ENCODE peak calls at places on chromosomes 1 and 21, in six cellular contexts. One of them, this sample, is unnamed.

GRCh38 chr1:233289676-233290075 is 5.8 kb downstream of the PCNX2 start:
- DNase-seq in CD4-positive, alpha-beta T cell: no peak
- DNase-seq in uterus: no peak
- DNase-seq in stimulated activated CD4-positive, alpha-beta T cell treated with anti-CD3 and anti-CD28 coated beads, Interleukin-1b, Interleukin-23, amount 100 ng/mL, for 4 hours: no peak
- DNase-seq in activated naive CD4-positive, alpha-beta T cell treated with anti-CD3 and anti-CD28 coated beads, Interleukin-2, amount 50 U/mL, for 72 hours: no peak
- DNase-seq in skeletal muscle cell: no peak
- DNase-seq in this sample: no peak

GRCh38 chr1:109864960-109865611 is 45.6 kb upstream of the CSF1 start:
- DNase-seq in CD4-positive, alpha-beta T cell: no peak
- DNase-seq in stimulated activated CD4-positive, alpha-beta T cell treated with anti-CD3 and anti-CD28 coated beads, Interleukin-1b, Interleukin-23, amount 100 ng/mL, for 4 hours: no peak
- DNase-seq in activated naive CD4-positive, alpha-beta T cell treated with anti-CD3 and anti-CD28 coated beads, Interleukin-2, amount 50 U/mL, for 72 hours: no peak
- DNase-seq in uterus: peak; percentile 64
- DNase-seq in skeletal muscle cell: peak; percentile 62
- DNase-seq in this sample: no peak

GRCh38 chr1:169109561-169110134 is 3.2 kb downstream of the ATP1B1 start:
- DNase-seq in uterus: peak; percentile 79
- DNase-seq in activated naive CD4-positive, alpha-beta T cell treated with anti-CD3 and anti-CD28 coated beads, Interleukin-2, amount 50 U/mL, for 72 hours: no peak
- DNase-seq in stimulated activated CD4-positive, alpha-beta T cell treated with anti-CD3 and anti-CD28 coated beads, Interleukin-1b, Interleukin-23, amount 100 ng/mL, for 4 hours: no peak
- DNase-seq in skeletal muscle cell: no peak
- DNase-seq in CD4-positive, alpha-beta T cell: no peak
- DNase-seq in this sample: no peak

GRCh38 chr21:15400905-15401304 is 328.9 kb upstream of the USP25 start:
- DNase-seq in skeletal muscle cell: no peak
- DNase-seq in CD4-positive, alpha-beta T cell: no peak
- DNase-seq in activated naive CD4-positive, alpha-beta T cell treated with anti-CD3 and anti-CD28 coated beads, Interleukin-2, amount 50 U/mL, for 72 hours: no peak
- DNase-seq in stimulated activated CD4-positive, alpha-beta T cell treated with anti-CD3 and anti-CD28 coated beads, Interleukin-1b, Interleukin-23, amount 100 ng/mL, for 4 hours: no peak
- DNase-seq in uterus: no peak
- DNase-seq in this sample: no peak

GRCh38 chr1:193183019-193183643 is 3.3 kb downstream of the B3GALT2 start:
- DNase-seq in CD4-positive, alpha-beta T cell: no peak
- DNase-seq in stimulated activated CD4-positive, alpha-beta T cell treated with anti-CD3 and anti-CD28 coated beads, Interleukin-1b, Interleukin-23, amount 100 ng/mL, for 4 hours: peak; percentile 24
- DNase-seq in activated naive CD4-positive, alpha-beta T cell treated with anti-CD3 and anti-CD28 coated beads, Interleukin-2, amount 50 U/mL, for 72 hours: peak; percentile 16
- DNase-seq in uterus: no peak
- DNase-seq in skeletal muscle cell: no peak
- DNase-seq in this sample: no peak

GRCh38 chr1:98932184-98932583 is 72.5 kb downstream of the PLPPR5 start:
- DNase-seq in stimulated activated CD4-positive, alpha-beta T cell treated with anti-CD3 and anti-CD28 coated beads, Interleukin-1b, Interleukin-23, amount 100 ng/mL, for 4 hours: no peak
- DNase-seq in skeletal muscle cell: no peak
- DNase-seq in uterus: no peak
- DNase-seq in activated naive CD4-positive, alpha-beta T cell treated with anti-CD3 and anti-CD28 coated beads, Interleukin-2, amount 50 U/mL, for 72 hours: no peak
- DNase-seq in CD4-positive, alpha-beta T cell: no peak
- DNase-seq in this sample: no peak

GRCh38 chr1:197469620-197470210 is 201.7 kb downstream of the CRB1 start:
- DNase-seq in uterus: no peak
- DNase-seq in stimulated activated CD4-positive, alpha-beta T cell treated with anti-CD3 and anti-CD28 coated beads, Interleukin-1b, Interleukin-23, amount 100 ng/mL, for 4 hours: no peak
- DNase-seq in skeletal muscle cell: no peak
- DNase-seq in activated naive CD4-positive, alpha-beta T cell treated with anti-CD3 and anti-CD28 coated beads, Interleukin-2, amount 50 U/mL, for 72 hours: no peak
- DNase-seq in CD4-positive, alpha-beta T cell: no peak
- DNase-seq in this sample: no peak

GRCh38 chr1:24294228-24294672 is 24.9 kb upstream of the GRHL3 start:
- DNase-seq in activated naive CD4-positive, alpha-beta T cell treated with anti-CD3 and anti-CD28 coated beads, Interleukin-2, amount 50 U/mL, for 72 hours: no peak
- DNase-seq in skeletal muscle cell: peak; percentile 96
- DNase-seq in stimulated activated CD4-positive, alpha-beta T cell treated with anti-CD3 and anti-CD28 coated beads, Interleukin-1b, Interleukin-23, amount 100 ng/mL, for 4 hours: no peak
- DNase-seq in CD4-positive, alpha-beta T cell: no peak
- DNase-seq in uterus: peak; percentile 88
- DNase-seq in this sample: no peak

GRCh38 chr1:154773551-154773950 is 96.5 kb downstream of the KCNN3 start:
- DNase-seq in CD4-positive, alpha-beta T cell: no peak
- DNase-seq in uterus: peak; percentile 14
- DNase-seq in stimulated activated CD4-positive, alpha-beta T cell treated with anti-CD3 and anti-CD28 coated beads, Interleukin-1b, Interleukin-23, amount 100 ng/mL, for 4 hours: no peak
- DNase-seq in skeletal muscle cell: no peak
- DNase-seq in activated naive CD4-positive, alpha-beta T cell treated with anti-CD3 and anti-CD28 coated beads, Interleukin-2, amount 50 U/mL, for 72 hours: no peak
- DNase-seq in this sample: no peak

GRCh38 chr1:163090321-163090945 is 21.3 kb downstream of the RGS4 start:
- DNase-seq in skeletal muscle cell: peak; percentile 48
- DNase-seq in activated naive CD4-positive, alpha-beta T cell treated with anti-CD3 and anti-CD28 coated beads, Interleukin-2, amount 50 U/mL, for 72 hours: no peak
- DNase-seq in CD4-positive, alpha-beta T cell: no peak
- DNase-seq in uterus: no peak
- DNase-seq in stimulated activated CD4-positive, alpha-beta T cell treated with anti-CD3 and anti-CD28 coated beads, Interleukin-1b, Interleukin-23, amount 100 ng/mL, for 4 hours: no peak
- DNase-seq in this sample: no peak

GRCh38 chr1:220700591-220701179 is 10.5 kb downstream of the C1orf115 start:
- DNase-seq in CD4-positive, alpha-beta T cell: no peak
- DNase-seq in stimulated activated CD4-positive, alpha-beta T cell treated with anti-CD3 and anti-CD28 coated beads, Interleukin-1b, Interleukin-23, amount 100 ng/mL, for 4 hours: no peak
- DNase-seq in uterus: no peak
- DNase-seq in activated naive CD4-positive, alpha-beta T cell treated with anti-CD3 and anti-CD28 coated beads, Interleukin-2, amount 50 U/mL, for 72 hours: no peak
- DNase-seq in skeletal muscle cell: no peak
- DNase-seq in this sample: no peak

GRCh38 chr1:222923506-222923905 is 108.7 kb downstream of the DISP1 start:
- DNase-seq in uterus: no peak
- DNase-seq in stimulated activated CD4-positive, alpha-beta T cell treated with anti-CD3 and anti-CD28 coated beads, Interleukin-1b, Interleukin-23, amount 100 ng/mL, for 4 hours: no peak
- DNase-seq in CD4-positive, alpha-beta T cell: no peak
- DNase-seq in activated naive CD4-positive, alpha-beta T cell treated with anti-CD3 and anti-CD28 coated beads, Interleukin-2, amount 50 U/mL, for 72 hours: no peak
- DNase-seq in skeletal muscle cell: no peak
- DNase-seq in this sample: no peak

GRCh38 chr1:157040802-157041201 is 4.7 kb downstream of the ARHGEF11 start:
- DNase-seq in stimulated activated CD4-positive, alpha-beta T cell treated with anti-CD3 and anti-CD28 coated beads, Interleukin-1b, Interleukin-23, amount 100 ng/mL, for 4 hours: no peak
- DNase-seq in activated naive CD4-positive, alpha-beta T cell treated with anti-CD3 and anti-CD28 coated beads, Interleukin-2, amount 50 U/mL, for 72 hours: no peak
- DNase-seq in skeletal muscle cell: no peak
- DNase-seq in CD4-positive, alpha-beta T cell: no peak
- DNase-seq in uterus: no peak
- DNase-seq in this sample: no peak

GRCh38 chr1:62038594-62039284 is 155.9 kb upstream of the L1TD1 start:
- DNase-seq in skeletal muscle cell: no peak
- DNase-seq in stimulated activated CD4-positive, alpha-beta T cell treated with anti-CD3 and anti-CD28 coated beads, Interleukin-1b, Interleukin-23, amount 100 ng/mL, for 4 hours: no peak
- DNase-seq in uterus: no peak
- DNase-seq in CD4-positive, alpha-beta T cell: no peak
- DNase-seq in activated naive CD4-positive, alpha-beta T cell treated with anti-CD3 and anti-CD28 coated beads, Interleukin-2, amount 50 U/mL, for 72 hours: no peak
- DNase-seq in this sample: no peak

GRCh38 chr1:69404486-69404885 is 163.2 kb upstream of the LRRC7 start:
- DNase-seq in activated naive CD4-positive, alpha-beta T cell treated with anti-CD3 and anti-CD28 coated beads, Interleukin-2, amount 50 U/mL, for 72 hours: no peak
- DNase-seq in CD4-positive, alpha-beta T cell: no peak
- DNase-seq in stimulated activated CD4-positive, alpha-beta T cell treated with anti-CD3 and anti-CD28 coated beads, Interleukin-1b, Interleukin-23, amount 100 ng/mL, for 4 hours: no peak
- DNase-seq in skeletal muscle cell: no peak
- DNase-seq in uterus: no peak
- DNase-seq in this sample: no peak

GRCh38 chr1:162756523-162756922 is 34.0 kb upstream of the HSD17B7 start:
- DNase-seq in stimulated activated CD4-positive, alpha-beta T cell treated with anti-CD3 and anti-CD28 coated beads, Interleukin-1b, Interleukin-23, amount 100 ng/mL, for 4 hours: no peak
- DNase-seq in uterus: no peak
- DNase-seq in activated naive CD4-positive, alpha-beta T cell treated with anti-CD3 and anti-CD28 coated beads, Interleukin-2, amount 50 U/mL, for 72 hours: no peak
- DNase-seq in CD4-positive, alpha-beta T cell: no peak
- DNase-seq in skeletal muscle cell: no peak
- DNase-seq in this sample: no peak

GRCh38 chr1:119740261-119740660 is 28.4 kb downstream of the HMGCS2 start:
- DNase-seq in activated naive CD4-positive, alpha-beta T cell treated with anti-CD3 and anti-CD28 coated beads, Interleukin-2, amount 50 U/mL, for 72 hours: no peak
- DNase-seq in skeletal muscle cell: no peak
- DNase-seq in stimulated activated CD4-positive, alpha-beta T cell treated with anti-CD3 and anti-CD28 coated beads, Interleukin-1b, Interleukin-23, amount 100 ng/mL, for 4 hours: no peak
- DNase-seq in uterus: no peak
- DNase-seq in CD4-positive, alpha-beta T cell: no peak
- DNase-seq in this sample: no peak

GRCh38 chr21:30337644-30338170 is at the start of gene KRTAP27-1:
- DNase-seq in stimulated activated CD4-positive, alpha-beta T cell treated with anti-CD3 and anti-CD28 coated beads, Interleukin-1b, Interleukin-23, amount 100 ng/mL, for 4 hours: no peak
- DNase-seq in activated naive CD4-positive, alpha-beta T cell treated with anti-CD3 and anti-CD28 coated beads, Interleukin-2, amount 50 U/mL, for 72 hours: no peak
- DNase-seq in CD4-positive, alpha-beta T cell: no peak
- DNase-seq in skeletal muscle cell: no peak
- DNase-seq in uterus: no peak
- DNase-seq in this sample: no peak

GRCh38 chr1:115063238-115063901 is 25.9 kb downstream of the TSPAN2 start:
- DNase-seq in CD4-positive, alpha-beta T cell: peak; percentile 31
- DNase-seq in skeletal muscle cell: no peak
- DNase-seq in stimulated activated CD4-positive, alpha-beta T cell treated with anti-CD3 and anti-CD28 coated beads, Interleukin-1b, Interleukin-23, amount 100 ng/mL, for 4 hours: no peak
- DNase-seq in activated naive CD4-positive, alpha-beta T cell treated with anti-CD3 and anti-CD28 coated beads, Interleukin-2, amount 50 U/mL, for 72 hours: no peak
- DNase-seq in uterus: no peak
- DNase-seq in this sample: peak; percentile 85